ENCODE peak calls at places on chromosome 21, in four cellular contexts. C is foreskin fibroblast; P is stimulated activated CD8-positive, alpha-beta memory T cell treated with anti-CD3 and anti-CD28 coated beads, Interleukin-2, amount 100 ng/mL, for 48 hours; G is LoVo. V is an unnamed sample.

GRCh38 chr21:44550807-44551206 is 498 bp downstream of the KRTAP10-2 start:
- DNase-seq in G (no peak), P (no peak), C (no peak), V (no peak)

GRCh38 chr21:28089599-28090421 is 902.9 kb downstream of the LTN1 start:
- DNase-seq in P (no peak), C (no peak), G (no peak), V (no peak)

GRCh38 chr21:16079830-16080229 is 350.0 kb downstream of the USP25 start:
- DNase-seq in G (no peak), P (no peak), C (peak), V (no peak)

GRCh38 chr21:41958886-41959563 is 5.2 kb upstream of the C2CD2 start:
- DNase-seq in P (no peak), G (no peak), C (no peak), V (no peak)

GRCh38 chr21:15526793-15527192 is 203.0 kb upstream of the USP25 start:
- DNase-seq in C (no peak), G (no peak), P (no peak), V (no peak)

GRCh38 chr21:38293113-38293512 is 36.3 kb downstream of the KCNJ15 start:
- DNase-seq in G (no peak), C (no peak), P (no peak), V (no peak)

GRCh38 chr21:44092201-44092600 is 15.0 kb upstream of the PWP2 start:
- DNase-seq in G (no peak), P (no peak), C (no peak), V (no peak)

GRCh38 chr21:46084041-46084561 is 13.8 kb upstream of the COL6A2 start:
- DNase-seq in C (no peak), P (no peak), G (no peak), V (no peak)

GRCh38 chr21:35517848-35518247 is 468.7 kb upstream of the RUNX1 start:
- DNase-seq in P (no peak), C (no peak), G (no peak), V (no peak)

GRCh38 chr21:27277122-27277521 is 310.2 kb upstream of the ADAMTS5 start:
- DNase-seq in G (no peak), P (no peak), C (peak), V (no peak)

GRCh38 chr21:34039678-34040382 is 33.5 kb upstream of the MRPS6 start:
- DNase-seq in P (no peak), G (no peak), C (no peak), V (no peak)

GRCh38 chr21:40662889-40663288 is 184.1 kb downstream of the DSCAM start:
- DNase-seq in P (no peak), G (no peak), C (no peak), V (no peak)

GRCh38 chr21:46182548-46183336 is 1.5 kb downstream of the SPATC1L start:
- DNase-seq in C (peak), G (no peak), P (no peak), V (peak)

GRCh38 chr21:31216206-31216605 is 127.9 kb downstream of the TIAM1 start:
- DNase-seq in G (no peak), P (no peak), C (no peak), V (no peak)

GRCh38 chr21:14318598-14318997 is 64.3 kb downstream of the HSPA13 start:
- DNase-seq in P (no peak), C (no peak), G (no peak), V (no peak)

GRCh38 chr21:35571910-35572309 is 488.4 kb downstream of the SETD4 start:
- DNase-seq in P (no peak), G (no peak), C (no peak), V (no peak)

GRCh38 chr21:46255166-46255565 is 26.6 kb upstream of the LSS start:
- DNase-seq in G (no peak), C (no peak), P (no peak), V (no peak)

GRCh38 chr21:28294046-28294445 is 698.6 kb downstream of the LTN1 start:
- DNase-seq in C (peak), G (no peak), P (no peak), V (peak)

GRCh38 chr21:44455524-44456206 is 355 bp downstream of the LRRC3 start:
- DNase-seq in G (peak), C (peak), P (peak), V (peak)

GRCh38 chr21:44012474-44013379 is 618 bp downstream of the TRAPPC10 start:
- DNase-seq in C (peak), G (peak), P (peak), V (peak)

GRCh38 chr21:45279446-45280177 is 8.1 kb downstream of the POFUT2 start:
- DNase-seq in P (no peak), C (no peak), G (no peak), V (no peak)

GRCh38 chr21:36699026-36699545 is at the start of gene SIM2:
- DNase-seq in G (peak), C (no peak), P (no peak), V (no peak)

GRCh38 chr21:28943631-28944030 is 49.0 kb downstream of the LTN1 start:
- DNase-seq in G (no peak), P (no peak), C (peak), V (no peak)

GRCh38 chr21:46377789-46378188 is 53.8 kb downstream of the PCNT start:
- DNase-seq in G (no peak), C (no peak), P (no peak), V (no peak)

GRCh38 chr21:36661511-36662309 is 37.2 kb upstream of the SIM2 start:
- DNase-seq in G (no peak), C (peak), P (no peak), V (peak)

GRCh38 chr21:38982096-38982495 is 176.4 kb downstream of the ETS2 start:
- DNase-seq in G (no peak), P (no peak), C (no peak), V (no peak)

GRCh38 chr21:29018540-29018939 is 609 bp downstream of the RWDD2B start:
- DNase-seq in C (peak), P (no peak), G (no peak), V (no peak)

GRCh38 chr21:41799763-41800162 is 32.9 kb upstream of the RIPK4 start:
- DNase-seq in G (no peak), C (no peak), P (no peak), V (no peak)

GRCh38 chr21:32929633-32930038 is 96.1 kb upstream of the OLIG2 start:
- DNase-seq in C (no peak), P (no peak), G (no peak), V (no peak)

GRCh38 chr21:30408782-30409494 is 13.1 kb downstream of the KRTAP13-1 start:
- DNase-seq in C (peak), P (no peak), G (peak), V (peak)

GRCh38 chr21:41926068-41926806 is 27.6 kb downstream of the C2CD2 start:
- DNase-seq in C (peak), G (peak), P (no peak), V (peak)

GRCh38 chr21:46078984-46079356 is 18.9 kb upstream of the COL6A2 start:
- DNase-seq in G (no peak), P (no peak), C (peak), V (peak)